ENCODE peak calls at places on chromosomes 4 and X, in nine cellular contexts. H is T follicular helper cell; X is GM23338; S is NCI-H510A treated with DMSO at 0.1 percent for 48 hours; T is hepatic stellate cell; W is activated CD8-positive, alpha-beta memory T cell treated with anti-CD3 and anti-CD28 coated beads, Interleukin-2, amount 50 U/mL, for 48 hours; Q is D341Med; I is CD8-positive, alpha-beta T cell; A is ELR. D is an unnamed sample.

GRCh38 chr4:41432889-41433288 is 105.1 kb upstream of the LIMCH1 start:
- DNase-seq in A (peak; percentile 65), H (no peak), T (no peak), S (no peak), I (no peak), X (peak; percentile 94), Q (no peak), W (no peak), D (no peak)

GRCh38 chr4:38091636-38092035 is 131.4 kb downstream of the PTTG2 start:
- DNase-seq in T (no peak), W (no peak), A (no peak), I (no peak), S (no peak), H (no peak), X (no peak), Q (no peak), D (no peak)

GRCh38 chrX:84865113-84865512 is 138.6 kb upstream of the APOOL start:
- DNase-seq in H (no peak), W (no peak), T (no peak), S (no peak), A (no peak), I (no peak), Q (no peak), X (no peak), D (peak; percentile 68)

GRCh38 chr4:134952305-134952704 is 750.7 kb upstream of the PABPC4L start:
- DNase-seq in T (no peak), X (no peak), H (no peak), Q (no peak), W (no peak), I (no peak), S (no peak), A (no peak), D (no peak)

GRCh38 chr4:82126641-82127040 is 247.2 kb downstream of the HNRNPD start:
- DNase-seq in H (no peak), W (no peak), Q (no peak), I (no peak), S (no peak), T (no peak), X (no peak), A (no peak), D (no peak)

GRCh38 chrX:136387951-136388502 is 87.3 kb downstream of the ADGRG4 start:
- DNase-seq in X (no peak), Q (no peak), A (no peak), I (no peak), H (no peak), W (no peak), S (no peak), T (no peak), D (no peak)

GRCh38 chrX:130071611-130072349 is 38.5 kb downstream of the ELF4 start:
- DNase-seq in W (no peak), I (no peak), T (no peak), H (no peak), S (no peak), Q (no peak), A (no peak), X (no peak), D (no peak)

GRCh38 chr4:119585771-119586170 is 42.8 kb downstream of the PDE5A start:
- DNase-seq in W (no peak), H (no peak), Q (no peak), A (peak; percentile 54), X (no peak), T (no peak), I (no peak), S (no peak), D (no peak)

GRCh38 chrX:128020701-128021100 is 31.5 kb downstream of the ACTRT1 start:
- DNase-seq in S (no peak), W (no peak), H (no peak), A (peak; percentile 0), T (no peak), Q (no peak), I (no peak), X (no peak), D (no peak)

GRCh38 chrX:69069876-69070275 is 95.4 kb downstream of the PJA1 start:
- DNase-seq in I (no peak), S (no peak), Q (no peak), T (no peak), X (no peak), H (no peak), W (no peak), A (no peak), D (no peak)

GRCh38 chr4:52822583-52823477 is 39.3 kb upstream of the RASL11B start:
- DNase-seq in A (peak; percentile 68), H (no peak), S (no peak), X (no peak), Q (no peak), T (peak; percentile 21), W (no peak), I (no peak), D (no peak)

GRCh38 chr4:83618431-83618830 is 82.5 kb downstream of the GPAT3 start:
- DNase-seq in X (peak; percentile 23), A (peak; percentile 88), I (no peak), T (peak; percentile 47), Q (no peak), W (no peak), S (no peak), H (no peak), D (no peak)

GRCh38 chrX:66035667-66036066 is 4.2 kb downstream of the VSIG4 start:
- DNase-seq in X (peak; percentile 13), H (no peak), S (no peak), T (no peak), I (no peak), W (no peak), A (no peak), Q (no peak), D (no peak)

GRCh38 chr4:79467246-79467932 is 59.4 kb upstream of the GK2 start:
- DNase-seq in I (no peak), S (no peak), H (no peak), Q (no peak), A (no peak), X (no peak), T (no peak), W (no peak), D (no peak)

GRCh38 chrX:119755981-119756533 is 2.3 kb upstream of the SOWAHD start:
- DNase-seq in I (peak; percentile 69), S (peak; percentile 7), W (peak; percentile 59), X (no peak), T (no peak), Q (no peak), H (peak; percentile 41), A (no peak), D (no peak)

GRCh38 chr4:176185068-176185467 is 10.3 kb downstream of the SPATA4 start:
- DNase-seq in X (no peak), H (no peak), T (peak; percentile 56), A (peak; percentile 74), I (no peak), W (no peak), Q (no peak), S (no peak), D (no peak)

GRCh38 chr4:113979973-113980615 is 647 bp upstream of the ARSJ start:
- DNase-seq in S (no peak), A (peak; percentile 44), Q (no peak), I (no peak), X (peak; percentile 82), W (no peak), T (peak; percentile 24), H (no peak), D (no peak)

GRCh38 chr4:87375719-87376291 is 15.2 kb downstream of the HSD17B11 start:
- DNase-seq in S (peak; percentile 38), I (no peak), Q (peak; percentile 52), H (no peak), W (no peak), X (peak; percentile 76), A (peak; percentile 72), T (peak; percentile 40), D (peak; percentile 1)

GRCh38 chr4:138790993-138791392 is 224.6 kb upstream of the NOCT start:
- DNase-seq in W (no peak), A (no peak), H (no peak), T (no peak), Q (no peak), I (no peak), S (no peak), X (no peak), D (no peak)

GRCh38 chr4:136864580-136865185 is 667.6 kb downstream of the PCDH18 start:
- DNase-seq in I (no peak), S (peak; percentile 62), A (peak; percentile 80), Q (peak; percentile 30), W (no peak), T (peak; percentile 14), X (peak; percentile 89), H (no peak), D (peak; percentile 54)

GRCh38 chrX:129665916-129666644 is 11.3 kb upstream of the APLN start:
- DNase-seq in T (peak; percentile 58), H (no peak), X (peak; percentile 40), S (no peak), I (no peak), A (peak; percentile 89), Q (no peak), W (no peak), D (no peak)

D was measured in NCI-H1105 treated with DMSO at 0.1 percent for 48 hours.